ENCODE peak calls at places on chromosomes 5 and 9, in eight cellular contexts. I is WERI-Rb-1; H is SK-N-SH; K is transverse colon; V is OCI-LY7; E is pancreas; Y is CD8-positive, alpha-beta memory T cell; O is PC-3. D is an unnamed sample.

GRCh38 chr9:104987743-104988142 is 59.8 kb upstream of the ABCA1 start:
- DNase-seq in E (no peak), H (no peak), V (peak), I (no peak), K (no peak), Y (no peak), O (peak), D (no peak)

GRCh38 chr5:77337716-77338115 is 127.2 kb downstream of the PDE8B start:
- DNase-seq in Y (no peak), O (no peak), H (peak), V (no peak), K (no peak), I (no peak), E (no peak), D (no peak)

GRCh38 chr9:7212101-7212500 is 454.3 kb downstream of the KDM4C start:
- DNase-seq in I (no peak), E (no peak), O (no peak), K (no peak), Y (no peak), V (no peak), H (no peak), D (no peak)

GRCh38 chr5:110940136-110940535 is 131.4 kb upstream of the TSLP start:
- DNase-seq in O (no peak), K (no peak), V (no peak), E (no peak), I (no peak), H (no peak), Y (no peak), D (no peak)

GRCh38 chr9:8134629-8135028 is 335.1 kb upstream of the DMAC1 start:
- DNase-seq in E (no peak), Y (no peak), O (no peak), K (no peak), V (no peak), I (no peak), H (no peak), D (no peak)

GRCh38 chr5:53360811-53361210 is 119.6 kb upstream of the FST start:
- DNase-seq in O (peak), I (no peak), H (no peak), K (no peak), Y (no peak), E (no peak), V (no peak), D (no peak)

GRCh38 chr9:98117984-98118639 is 910 bp downstream of the TRIM14 start:
- DNase-seq in K (peak), Y (peak), H (peak), O (peak), I (peak), E (no peak), V (peak), D (peak)

GRCh38 chr9:112380102-112380581 is at the start of gene HSDL2:
- DNase-seq in V (peak), H (no peak), K (peak), Y (peak), O (peak), I (no peak), E (no peak), D (peak)

GRCh38 chr5:83401775-83402174 is 69.8 kb upstream of the VCAN start:
- DNase-seq in K (no peak), V (no peak), Y (no peak), E (no peak), I (no peak), H (no peak), O (no peak), D (no peak)

GRCh38 chr9:33524431-33524947 is 438 bp downstream of the ANKRD18B start:
- DNase-seq in H (no peak), E (peak), Y (no peak), K (no peak), I (peak), O (peak), V (no peak), D (no peak)

GRCh38 chr5:91438871-91439270 is 55.8 kb upstream of the ARRDC3 start:
- DNase-seq in V (no peak), O (peak), I (no peak), K (peak), E (no peak), Y (no peak), H (no peak), D (no peak)

GRCh38 chr9:1083325-1083913 is 33.3 kb downstream of the DMRT2 start:
- DNase-seq in H (peak), E (no peak), O (peak), V (no peak), K (peak), I (no peak), Y (no peak), D (no peak)

GRCh38 chr9:21455320-21455719 is 15.1 kb downstream of the IFNA1 start:
- DNase-seq in H (peak), I (peak), V (peak), K (peak), E (no peak), O (peak), Y (no peak), D (peak)

GRCh38 chr9:89434636-89435314 is 63.1 kb downstream of the SEMA4D start:
- DNase-seq in H (no peak), K (no peak), I (no peak), V (no peak), Y (no peak), O (no peak), E (no peak), D (no peak)

GRCh38 chr5:112684737-112685136 is 52.9 kb upstream of the APC start:
- DNase-seq in I (no peak), O (no peak), H (no peak), V (peak), K (no peak), E (no peak), Y (no peak), D (no peak)

GRCh38 chr5:151357792-151358191 is 10.4 kb upstream of the SLC36A2 start:
- DNase-seq in E (no peak), H (no peak), V (no peak), O (peak), Y (no peak), K (no peak), I (no peak), D (no peak)

GRCh38 chr5:72402381-72402890 is 82.3 kb downstream of the PTCD2 start:
- DNase-seq in H (no peak), Y (no peak), V (no peak), K (no peak), I (no peak), O (peak), E (no peak), D (no peak)

GRCh38 chr5:151925396-151925750 is 722 bp upstream of the GLRA1 start:
- DNase-seq in I (peak), K (no peak), Y (no peak), V (no peak), E (no peak), H (peak), O (no peak), D (no peak)

GRCh38 chr5:119879446-119879845 is 250.1 kb downstream of the FAM170A start:
- DNase-seq in V (no peak), H (no peak), I (no peak), K (no peak), O (peak), E (no peak), Y (no peak), D (no peak)

GRCh38 chr9:14479187-14479586 is 165.2 kb upstream of the NFIB start:
- DNase-seq in K (no peak), O (no peak), V (no peak), H (no peak), I (no peak), Y (no peak), E (no peak), D (peak)

GRCh38 chr5:10682801-10683525 is 78.1 kb downstream of the DAP start:
- DNase-seq in Y (no peak), E (no peak), H (no peak), O (no peak), I (no peak), V (no peak), K (no peak), D (no peak)

GRCh38 chr9:5846501-5846921 is 13.6 kb upstream of the ERMP1 start:
- DNase-seq in K (no peak), I (no peak), H (no peak), O (peak), Y (no peak), E (no peak), V (no peak), D (no peak)

GRCh38 chr5:1220831-1221230 is 4.3 kb upstream of the SLC6A18 start:
- DNase-seq in H (no peak), K (no peak), O (no peak), I (peak), E (peak), V (no peak), Y (no peak), D (no peak)

GRCh38 chr9:117334101-117334500 is 80.8 kb downstream of the ASTN2 start:
- DNase-seq in E (no peak), H (no peak), Y (no peak), O (no peak), K (no peak), V (no peak), I (no peak), D (no peak)

GRCh38 chr5:66987949-66988838 is 208.4 kb downstream of the CD180 start:
- DNase-seq in E (no peak), O (peak), H (peak), V (peak), Y (no peak), K (no peak), I (no peak), D (peak)

GRCh38 chr5:125257057-125257970 is 510.9 kb upstream of the ZNF608 start:
- DNase-seq in K (no peak), E (no peak), V (no peak), H (peak), O (no peak), Y (no peak), I (no peak), D (no peak)

GRCh38 chr9:79757906-79758669 is 186.3 kb downstream of the TLE4 start:
- DNase-seq in I (no peak), V (peak), E (no peak), Y (no peak), O (peak), H (no peak), K (no peak), D (no peak)

GRCh38 chr9:3893519-3893918 is 367.7 kb upstream of the RFX3 start:
- DNase-seq in E (no peak), I (no peak), Y (no peak), O (peak), K (peak), V (no peak), H (no peak), D (no peak)

GRCh38 chr5:5838493-5838892 is 416.0 kb downstream of the ICE1 start:
- DNase-seq in V (no peak), K (no peak), I (no peak), E (no peak), Y (no peak), H (no peak), O (no peak), D (no peak)

GRCh38 chr5:115522832-115523365 is 21.7 kb downstream of the FEM1C start:
- DNase-seq in H (no peak), V (no peak), I (no peak), O (no peak), E (no peak), Y (no peak), K (peak), D (no peak)

GRCh38 chr5:170892201-170892600 is 30.4 kb downstream of the RANBP17 start:
- DNase-seq in O (peak), K (no peak), Y (no peak), V (no peak), I (no peak), E (no peak), H (no peak), D (no peak)

DNA sequence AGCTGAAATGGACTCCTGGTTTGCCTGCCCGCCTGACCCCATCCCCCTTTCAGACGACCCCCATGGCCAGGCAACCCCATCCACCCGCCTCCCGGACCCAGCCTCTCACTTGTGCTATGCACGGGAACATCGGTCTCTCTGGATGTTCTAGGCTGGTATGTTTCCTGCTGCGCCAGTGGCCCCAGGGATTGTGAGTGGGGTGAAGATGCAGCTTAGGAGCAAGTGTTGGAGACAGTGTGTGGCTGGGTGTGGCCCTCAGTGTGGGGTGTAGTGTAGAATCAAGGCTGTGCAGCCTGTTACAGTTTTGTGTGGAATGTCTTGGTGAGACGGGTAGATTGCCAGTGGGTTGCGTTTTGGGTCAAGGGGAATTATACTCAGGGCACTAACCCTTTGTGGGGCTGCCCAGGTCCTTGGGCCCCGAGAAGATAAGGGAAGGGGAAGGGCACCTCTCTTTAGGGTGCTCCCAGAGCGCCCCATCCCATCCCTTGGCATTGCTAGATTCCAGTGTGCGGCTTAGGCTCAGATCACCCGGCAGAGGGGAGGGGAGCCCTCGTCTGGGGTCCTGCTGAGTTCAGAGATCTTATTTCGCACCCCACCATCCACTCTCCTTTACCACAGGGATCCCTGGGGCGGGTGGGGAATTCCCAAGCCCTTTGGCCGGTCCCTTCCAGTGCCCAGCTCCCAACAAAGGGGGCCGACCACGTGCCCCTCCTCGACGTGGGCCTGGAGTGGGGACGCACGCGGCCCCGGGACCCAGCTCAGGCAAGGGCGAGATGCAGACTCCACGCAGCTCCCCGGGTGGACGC is 4.6 kb downstream of the IER5L start:
- DNase-seq in V (no peak), E (no peak), O (no peak), H (no peak), Y (no peak), K (no peak), I (no peak), D (no peak)
- H3K4me3 ChIP-seq in V (peak), E (peak), O (peak), H (peak), Y (peak), K (no peak), I (peak), D (no peak)

GRCh38 chr9:114803886-114804285 is 2.0 kb downstream of the TNFSF15 start:
- DNase-seq in K (no peak), O (no peak), V (no peak), Y (no peak), H (no peak), I (no peak), E (no peak), D (no peak)
- H3K4me3 ChIP-seq in K (no peak), O (no peak), V (no peak), Y (no peak), H (no peak), I (no peak), E (no peak), D (no peak)

DNA sequence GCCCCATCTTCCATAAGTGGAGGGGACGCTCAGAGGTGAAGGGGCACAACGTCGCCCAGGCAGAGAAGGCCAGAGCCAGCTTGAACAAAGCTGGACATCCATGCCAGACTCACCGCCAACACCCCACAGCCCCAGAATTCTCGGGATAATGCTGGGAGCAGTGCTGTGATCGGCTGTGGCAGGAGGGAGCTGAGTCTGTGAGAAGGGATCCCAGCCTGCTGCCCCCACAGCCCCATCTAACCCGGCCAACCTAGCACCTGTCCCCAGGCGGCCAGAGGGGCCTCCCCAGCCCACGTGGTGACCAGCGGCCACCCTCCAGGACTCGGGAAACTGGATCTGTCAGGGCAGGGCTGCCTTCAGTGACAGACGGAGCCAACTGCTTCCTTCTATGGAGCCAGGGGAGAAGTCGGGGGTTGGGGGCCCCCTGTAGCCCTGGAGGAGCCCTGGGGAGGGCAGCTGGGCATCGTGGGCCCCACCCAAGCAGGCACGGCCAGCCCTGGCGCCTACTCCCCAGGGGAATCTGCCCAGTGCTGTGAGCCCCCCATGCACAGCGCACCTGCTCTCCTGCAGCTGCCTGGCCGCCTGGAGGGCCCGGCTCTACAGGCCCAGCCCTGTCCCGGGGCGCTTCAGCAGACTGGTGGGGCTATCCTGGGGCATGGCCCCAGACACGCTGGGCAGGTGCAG is 6.0 kb downstream of the BRD3 start:
- DNase-seq in V (no peak), H (peak), I (no peak), E (peak), Y (no peak), K (no peak), O (no peak), D (no peak)
- H3K4me3 ChIP-seq in V (no peak), H (no peak), I (no peak), E (no peak), Y (no peak), K (no peak), O (no peak), D (no peak)

GRCh38 chr9:129936222-129936621 is 101.0 kb downstream of the USP20 start:
- DNase-seq in K (no peak), V (no peak), E (no peak), Y (no peak), O (no peak), I (peak), H (peak), D (no peak)

GRCh38 chr9:129933215-129933614 is 98.0 kb downstream of the USP20 start:
- DNase-seq in I (no peak), O (no peak), Y (no peak), V (no peak), K (no peak), E (no peak), H (peak), D (no peak)

GRCh38 chr9:129932303-129933151 is 97.3 kb downstream of the USP20 start:
- DNase-seq in K (no peak), O (no peak), Y (no peak), H (peak), I (no peak), E (no peak), V (no peak), D (peak)

GRCh38 chr9:129930743-129931142 is 95.5 kb downstream of the USP20 start:
- DNase-seq in I (no peak), E (no peak), Y (no peak), H (no peak), V (no peak), K (no peak), O (no peak), D (no peak)

DNA sequence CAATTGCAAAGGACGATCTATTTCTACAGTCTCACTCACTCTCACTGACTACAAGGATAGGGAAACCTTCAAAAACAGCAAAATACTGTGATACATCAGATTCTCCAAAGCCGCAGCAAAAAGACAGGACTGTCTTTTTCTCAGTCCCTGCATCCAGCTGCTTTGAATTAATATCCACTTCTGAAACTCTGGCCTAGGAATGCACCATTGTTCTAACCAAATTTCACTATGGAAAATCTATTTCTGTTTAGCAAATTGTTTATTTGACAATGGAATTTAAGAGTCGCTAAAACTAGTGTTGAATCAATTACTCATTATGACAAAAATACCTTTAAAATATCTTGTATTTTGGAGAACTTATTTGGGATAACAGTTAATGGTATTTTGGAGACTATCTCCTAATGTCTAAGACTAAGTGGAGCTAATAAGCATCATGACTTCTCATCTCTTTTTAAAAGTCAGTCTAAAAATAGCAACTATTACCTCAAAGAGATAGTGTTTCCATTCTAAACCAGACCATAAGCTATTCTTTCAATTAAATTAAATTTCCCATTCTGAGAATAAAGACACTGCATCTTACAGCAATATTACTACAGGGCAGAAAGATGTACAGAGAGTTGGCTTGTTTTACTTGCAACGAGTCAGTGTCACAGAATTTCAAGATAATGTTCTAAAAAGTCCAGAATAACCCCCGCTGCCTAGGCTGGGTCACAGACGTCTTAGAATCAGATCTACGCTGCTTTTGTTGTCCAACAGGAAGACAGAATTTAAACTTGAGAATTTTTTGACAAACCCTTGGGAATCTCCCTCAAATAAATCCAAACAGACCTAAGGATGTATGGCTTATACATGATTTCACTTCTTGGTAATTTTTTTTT is 98.7 kb downstream of the USP20 start:
- DNase-seq in I (no peak), V (no peak), Y (no peak), H (peak), E (no peak), K (no peak), O (no peak), D (peak)
- H3K4me3 ChIP-seq in I (no peak), V (no peak), Y (no peak), H (no peak), E (no peak), K (no peak), O (no peak), D (no peak)

GRCh38 chr9:96483733-96484240 is 33.8 kb downstream of the HABP4 start:
- DNase-seq in V (no peak), O (no peak), H (no peak), Y (no peak), E (no peak), K (no peak), I (no peak), D (no peak)
- H3K4me3 ChIP-seq in V (peak), O (no peak), H (no peak), Y (no peak), E (no peak), K (no peak), I (no peak), D (no peak)

DNA sequence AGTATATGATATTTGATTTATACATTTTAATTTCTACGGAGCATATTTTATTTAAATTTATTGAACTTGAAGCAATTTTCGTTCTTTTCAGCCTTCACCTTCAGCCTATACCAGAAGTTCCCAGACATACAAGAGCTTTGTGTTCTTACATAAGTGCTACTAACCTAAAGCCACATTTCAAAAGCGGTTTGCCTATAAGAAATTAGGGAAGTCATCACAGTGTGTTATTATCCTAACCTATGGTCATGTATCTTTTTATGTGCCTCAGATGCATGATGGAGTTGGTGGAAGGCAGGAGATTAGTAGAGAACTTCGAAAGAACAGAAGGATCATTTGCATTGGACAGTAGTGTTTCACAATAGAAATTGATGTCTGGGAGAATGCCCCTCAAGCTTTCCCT is 3.1 kb downstream of the KIF2A start:
- DNase-seq in K (no peak), O (no peak), Y (no peak), V (no peak), E (no peak), I (no peak), H (no peak), D (no peak)
- H3K4me3 ChIP-seq in K (no peak), O (no peak), Y (no peak), V (no peak), E (no peak), I (no peak), H (no peak), D (no peak)